ENCODE peak calls at places on chromosomes 4 and X, in eight cellular contexts. W is MM.1S; F is psoas muscle; G is cardiac fibroblast; V is MCF 10A; J is activated CD8-positive, alpha-beta T cell treated with anti-CD3 and anti-CD28 coated beads for 36 hours; N is neural progenitor cell; Y is sigmoid colon. P is an unnamed sample.

GRCh38 chrX:25202827-25203226 is 187.1 kb upstream of the ARX start:
- DNase-seq in F (no peak), W (no peak), Y (no peak), J (no peak), N (no peak), V (no peak), G (no peak), P (no peak)

GRCh38 chr4:54539500-54540029 is 118.2 kb upstream of the KIT start:
- DNase-seq in W (no peak), N (peak), Y (no peak), G (peak), V (peak), J (peak), F (peak), P (no peak)

GRCh38 chr4:6356076-6356560 is 86.5 kb downstream of the WFS1 start:
- DNase-seq in G (no peak), V (no peak), Y (no peak), J (no peak), F (no peak), W (no peak), N (no peak), P (no peak)

GRCh38 chrX:20317873-20318272 is 51.2 kb upstream of the RPS6KA3 start:
- DNase-seq in G (no peak), F (no peak), Y (no peak), J (no peak), V (peak), W (no peak), N (no peak), P (no peak)

GRCh38 chr4:112648263-112649054 is 11.5 kb downstream of the LARP7 start:
- DNase-seq in G (peak), W (no peak), V (no peak), J (no peak), N (peak), F (no peak), Y (no peak), P (no peak)

GRCh38 chr4:62948108-62948507 is 1461.1 kb downstream of the TECRL start:
- DNase-seq in N (no peak), V (no peak), Y (no peak), G (no peak), W (no peak), F (no peak), J (no peak), P (no peak)

GRCh38 chrX:38004046-38004445 is 2.3 kb upstream of the SYTL5 start:
- DNase-seq in W (no peak), N (no peak), G (peak), Y (no peak), V (peak), J (no peak), F (no peak), P (no peak)

GRCh38 chrX:153857348-153857903 is 27.1 kb upstream of the PDZD4 start:
- DNase-seq in Y (no peak), N (no peak), W (no peak), F (no peak), V (no peak), G (no peak), J (peak), P (no peak)

GRCh38 chrX:118727686-118728339 is 407 bp downstream of the IL13RA1 start:
- DNase-seq in N (peak), Y (no peak), J (no peak), F (peak), V (no peak), G (peak), W (no peak), P (no peak)

GRCh38 chrX:47413179-47413594 is 42.8 kb downstream of the ZNF157 start:
- DNase-seq in W (no peak), J (no peak), V (no peak), Y (no peak), N (no peak), G (no peak), F (no peak), P (no peak)

GRCh38 chrX:123756320-123756719 is 23.5 kb upstream of the THOC2 start:
- DNase-seq in F (no peak), W (no peak), V (no peak), Y (peak), J (no peak), G (no peak), N (no peak), P (no peak)

GRCh38 chrX:15451913-15452312 is 41.2 kb downstream of the PIR start:
- DNase-seq in Y (peak), V (peak), J (no peak), N (no peak), G (peak), F (peak), W (no peak), P (no peak)

GRCh38 chr4:185272232-185272631 is 62.8 kb downstream of the SNX25 start:
- DNase-seq in J (no peak), F (no peak), N (no peak), Y (no peak), W (no peak), V (no peak), G (no peak), P (no peak)

GRCh38 chr4:6926081-6926480 is 16.5 kb downstream of the TBC1D14 start:
- DNase-seq in W (no peak), V (no peak), G (no peak), Y (no peak), J (peak), F (no peak), N (no peak), P (no peak)

GRCh38 chr4:48137766-48138349 is 3.8 kb upstream of the TXK start:
- DNase-seq in J (peak), W (no peak), V (no peak), F (no peak), Y (no peak), G (no peak), N (no peak), P (no peak)

GRCh38 chr4:172982151-172982590 is 186.4 kb upstream of the GALNT7 start:
- DNase-seq in Y (no peak), F (no peak), J (no peak), N (no peak), V (peak), G (peak), W (peak), P (peak)

GRCh38 chr4:7959066-7959465 is 19.4 kb upstream of the AFAP1 start:
- DNase-seq in V (no peak), Y (no peak), J (no peak), G (no peak), W (no peak), N (no peak), F (no peak), P (no peak)

GRCh38 chr4:76200771-76201224 is 12.8 kb downstream of the SCARB2 start:
- DNase-seq in J (peak), V (no peak), N (no peak), F (peak), Y (no peak), G (no peak), W (peak), P (no peak)

GRCh38 chrX:68416592-68416991 is 16.7 kb downstream of the OPHN1 start:
- DNase-seq in F (no peak), V (peak), J (no peak), G (peak), W (no peak), Y (no peak), N (no peak), P (no peak)

GRCh38 chr4:37812713-37813112 is 13.8 kb upstream of the PGM2 start:
- DNase-seq in J (no peak), V (peak), F (no peak), Y (no peak), N (no peak), W (no peak), G (peak), P (no peak)

DNA sequence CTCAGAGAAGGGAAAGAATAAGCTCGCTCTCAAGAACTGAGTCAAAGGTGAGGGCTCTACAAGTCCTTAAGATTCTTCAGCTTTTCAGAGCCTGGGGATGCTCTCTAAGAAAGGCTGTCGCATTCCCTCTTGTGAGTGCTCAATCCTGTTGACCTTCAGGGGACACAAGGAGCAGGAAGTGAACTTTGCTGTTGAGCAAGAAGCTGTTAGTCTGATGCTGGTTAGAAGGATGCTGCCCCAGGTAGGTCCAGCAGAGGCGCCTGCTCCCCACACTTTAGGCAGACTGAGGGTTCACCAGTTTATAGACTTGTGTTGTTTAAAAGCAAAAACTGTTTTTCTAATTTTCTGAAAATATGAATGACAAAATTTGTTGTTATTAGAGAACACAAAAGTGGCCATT is 125.4 kb upstream of the SPOCK3 start:
- DNase-seq in W (no peak), N (peak), Y (no peak), G (no peak), F (no peak), J (no peak), V (no peak), P (no peak)
- TF ChIP-seq CTCF in W (no peak), N (no peak), Y (no peak), G (no peak), F (no peak), J (no peak), V (no peak), P (no peak)

GRCh38 chr4:143021384-143021783 is 163.3 kb upstream of the USP38 start:
- DNase-seq in J (no peak), F (no peak), N (no peak), Y (no peak), W (peak), G (no peak), V (no peak), P (peak)

GRCh38 chr4:143019351-143019750 is 165.4 kb upstream of the USP38 start:
- DNase-seq in V (no peak), W (no peak), G (no peak), J (no peak), N (no peak), F (no peak), Y (no peak), P (no peak)

GRCh38 chr4:143026459-143027170 is 158.1 kb upstream of the USP38 start:
- DNase-seq in F (no peak), G (peak), V (peak), W (no peak), J (no peak), Y (no peak), N (no peak), P (no peak)

GRCh38 chr4:143023519-143023918 is 161.2 kb upstream of the USP38 start:
- DNase-seq in G (peak), J (no peak), F (no peak), W (no peak), V (peak), N (no peak), Y (no peak), P (no peak)

GRCh38 chr4:143025111-143025704 is 159.5 kb upstream of the USP38 start:
- DNase-seq in G (peak), Y (no peak), F (no peak), N (peak), V (peak), J (peak), W (peak), P (no peak)
- TF ChIP-seq CTCF in G (peak), Y (peak), F (peak), N (peak), V (no peak), J (no peak), W (peak), P (peak)

DNA sequence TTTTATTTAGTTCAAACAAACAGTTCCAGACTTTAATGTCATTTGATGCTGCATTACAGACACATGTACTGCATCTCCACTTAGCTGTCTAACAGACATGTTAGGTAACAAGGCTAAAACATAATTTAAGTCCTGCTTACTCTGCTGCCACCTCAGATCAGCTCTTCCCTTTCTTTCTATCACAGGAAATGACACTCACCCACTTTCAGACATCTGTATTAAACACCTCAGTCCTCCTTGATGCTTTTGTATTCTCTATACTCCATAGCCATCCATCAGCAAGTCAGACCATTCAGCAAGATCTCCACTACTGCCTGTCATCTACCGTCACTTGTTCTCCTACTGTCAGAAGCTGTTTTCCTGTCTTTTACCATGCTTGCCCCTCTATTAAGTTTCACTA is 405.4 kb downstream of the IL15 start:
- DNase-seq in V (no peak), Y (no peak), W (no peak), F (no peak), G (no peak), J (no peak), N (no peak), P (no peak)
- TF ChIP-seq CTCF in V (no peak), Y (no peak), W (no peak), F (no peak), G (no peak), J (no peak), N (no peak), P (no peak)

GRCh38 chr4:170374770-170375169 is 285.0 kb upstream of the AADAT start:
- DNase-seq in W (peak), F (no peak), V (peak), G (peak), J (peak), Y (no peak), N (peak), P (peak)
- TF ChIP-seq CTCF in W (peak), F (peak), V (no peak), G (peak), J (peak), Y (no peak), N (peak), P (peak)

GRCh38 chr4:129111919-129112318 is 16.0 kb downstream of the C4orf33 start:
- DNase-seq in F (no peak), J (no peak), G (no peak), Y (no peak), N (no peak), V (no peak), W (no peak), P (no peak)
- TF ChIP-seq CTCF in F (no peak), J (no peak), G (no peak), Y (no peak), N (peak), V (no peak), W (no peak), P (no peak)

GRCh38 chrX:17812763-17813162 is 48.3 kb downstream of the RAI2 start:
- DNase-seq in J (peak), F (no peak), V (peak), Y (no peak), G (peak), W (no peak), N (peak), P (no peak)
- TF ChIP-seq CTCF in J (peak), F (peak), V (peak), Y (peak), G (peak), W (peak), N (peak), P (peak)

GRCh38 chr4:28001698-28002097 is 1141.1 kb downstream of the STIM2 start:
- DNase-seq in F (no peak), G (no peak), Y (no peak), N (no peak), W (no peak), V (no peak), J (no peak), P (no peak)
- TF ChIP-seq CTCF in F (no peak), G (peak), Y (no peak), N (no peak), W (no peak), V (no peak), J (no peak), P (no peak)

GRCh38 chrX:79366888-79367749 is at the start of gene ITM2A:
- DNase-seq in F (peak), J (peak), V (no peak), W (peak), G (peak), Y (peak), N (peak), P (peak)
- TF ChIP-seq CTCF in F (no peak), J (no peak), V (no peak), W (peak), G (no peak), Y (no peak), N (peak), P (no peak)

GRCh38 chr4:124712417-124713212 is at the start of gene ANKRD50:
- DNase-seq in Y (peak), J (peak), W (peak), V (peak), F (peak), G (peak), N (peak), P (peak)

GRCh38 chr4:124710911-124711310 is 1.6 kb downstream of the ANKRD50 start:
- DNase-seq in W (no peak), N (no peak), G (peak), V (peak), J (no peak), Y (no peak), F (peak), P (no peak)

GRCh38 chr4:124713213-124713592 is 671 bp upstream of the ANKRD50 start:
- DNase-seq in F (peak), J (peak), V (peak), W (peak), G (peak), N (no peak), Y (peak), P (peak)

GRCh38 chr4:124710253-124710849 is 2.2 kb downstream of the ANKRD50 start:
- DNase-seq in W (no peak), N (peak), J (no peak), F (no peak), Y (no peak), G (peak), V (peak), P (no peak)

GRCh38 chr4:124711469-124712416 is 789 bp downstream of the ANKRD50 start:
- DNase-seq in F (no peak), G (peak), V (peak), N (peak), Y (peak), W (peak), J (peak), P (peak)
- TF ChIP-seq CTCF in F (no peak), G (peak), V (no peak), N (peak), Y (no peak), W (peak), J (no peak), P (no peak)

P was measured in GM20000.